ENCODE peak calls at places on chromosomes 3 and 15, in eight cellular contexts. One of them, this sample, is unnamed.

GRCh38 chr15:65057549-65057940 is 10.2 kb downstream of the RASL12 start:
- DNase-seq in non-pigmented ciliary epithelial cell: no peak
- DNase-seq in stimulated activated CD8-positive, alpha-beta memory T cell treated with anti-CD3 and anti-CD28 coated beads, Interleukin-7, amount 100 ng/mL, for 1 hour: no peak
- DNase-seq in activated naive CD4-positive, alpha-beta T cell: no peak
- DNase-seq in Peyer's patch: no peak
- DNase-seq in NCI-H1436: no peak
- DNase-seq in activated CD4-positive, alpha-beta memory T cell treated with anti-CD3 and anti-CD28 coated beads, Interleukin-2, amount 10 ng/mL, durations not matched to agents 7 days and 5 days: no peak
- DNase-seq in adipocyte: no peak
- DNase-seq in this sample: no peak

GRCh38 chr3:196336319-196337145 is 1.7 kb downstream of the TM4SF19 start:
- DNase-seq in Peyer's patch: no peak
- DNase-seq in activated naive CD4-positive, alpha-beta T cell: no peak
- DNase-seq in activated CD4-positive, alpha-beta memory T cell treated with anti-CD3 and anti-CD28 coated beads, Interleukin-2, amount 10 ng/mL, durations not matched to agents 7 days and 5 days: no peak
- DNase-seq in non-pigmented ciliary epithelial cell: no peak
- DNase-seq in NCI-H1436: no peak
- DNase-seq in stimulated activated CD8-positive, alpha-beta memory T cell treated with anti-CD3 and anti-CD28 coated beads, Interleukin-7, amount 100 ng/mL, for 1 hour: no peak
- DNase-seq in adipocyte: no peak
- DNase-seq in this sample: no peak

GRCh38 chr3:33989229-33989628 is 190.8 kb downstream of the PDCD6IP start:
- DNase-seq in non-pigmented ciliary epithelial cell: no peak
- DNase-seq in adipocyte: no peak
- DNase-seq in NCI-H1436: no peak
- DNase-seq in Peyer's patch: no peak
- DNase-seq in activated CD4-positive, alpha-beta memory T cell treated with anti-CD3 and anti-CD28 coated beads, Interleukin-2, amount 10 ng/mL, durations not matched to agents 7 days and 5 days: no peak
- DNase-seq in stimulated activated CD8-positive, alpha-beta memory T cell treated with anti-CD3 and anti-CD28 coated beads, Interleukin-7, amount 100 ng/mL, for 1 hour: no peak
- DNase-seq in activated naive CD4-positive, alpha-beta T cell: no peak
- DNase-seq in this sample: no peak

GRCh38 chr3:76264911-76265310 is 479.6 kb upstream of the ZNF717 start:
- DNase-seq in NCI-H1436: no peak
- DNase-seq in stimulated activated CD8-positive, alpha-beta memory T cell treated with anti-CD3 and anti-CD28 coated beads, Interleukin-7, amount 100 ng/mL, for 1 hour: no peak
- DNase-seq in activated CD4-positive, alpha-beta memory T cell treated with anti-CD3 and anti-CD28 coated beads, Interleukin-2, amount 10 ng/mL, durations not matched to agents 7 days and 5 days: no peak
- DNase-seq in Peyer's patch: no peak
- DNase-seq in non-pigmented ciliary epithelial cell: no peak
- DNase-seq in activated naive CD4-positive, alpha-beta T cell: no peak
- DNase-seq in adipocyte: no peak
- DNase-seq in this sample: no peak

GRCh38 chr15:63173116-63173470 is 15.8 kb upstream of the RPS27L start:
- DNase-seq in activated naive CD4-positive, alpha-beta T cell: no peak
- DNase-seq in NCI-H1436: no peak
- DNase-seq in non-pigmented ciliary epithelial cell: no peak
- DNase-seq in stimulated activated CD8-positive, alpha-beta memory T cell treated with anti-CD3 and anti-CD28 coated beads, Interleukin-7, amount 100 ng/mL, for 1 hour: no peak
- DNase-seq in activated CD4-positive, alpha-beta memory T cell treated with anti-CD3 and anti-CD28 coated beads, Interleukin-2, amount 10 ng/mL, durations not matched to agents 7 days and 5 days: no peak
- DNase-seq in adipocyte: no peak
- DNase-seq in Peyer's patch: no peak
- DNase-seq in this sample: no peak

GRCh38 chr3:47161983-47162694 is 1.8 kb downstream of the SETD2 start:
- DNase-seq in stimulated activated CD8-positive, alpha-beta memory T cell treated with anti-CD3 and anti-CD28 coated beads, Interleukin-7, amount 100 ng/mL, for 1 hour: no peak
- DNase-seq in non-pigmented ciliary epithelial cell: no peak
- DNase-seq in adipocyte: peak
- DNase-seq in activated naive CD4-positive, alpha-beta T cell: no peak
- DNase-seq in activated CD4-positive, alpha-beta memory T cell treated with anti-CD3 and anti-CD28 coated beads, Interleukin-2, amount 10 ng/mL, durations not matched to agents 7 days and 5 days: no peak
- DNase-seq in NCI-H1436: no peak
- DNase-seq in Peyer's patch: no peak
- DNase-seq in this sample: no peak

GRCh38 chr15:92733934-92734521 is 78.5 kb upstream of the FAM174B start:
- DNase-seq in NCI-H1436: peak
- DNase-seq in activated CD4-positive, alpha-beta memory T cell treated with anti-CD3 and anti-CD28 coated beads, Interleukin-2, amount 10 ng/mL, durations not matched to agents 7 days and 5 days: no peak
- DNase-seq in adipocyte: no peak
- DNase-seq in Peyer's patch: no peak
- DNase-seq in activated naive CD4-positive, alpha-beta T cell: no peak
- DNase-seq in non-pigmented ciliary epithelial cell: no peak
- DNase-seq in stimulated activated CD8-positive, alpha-beta memory T cell treated with anti-CD3 and anti-CD28 coated beads, Interleukin-7, amount 100 ng/mL, for 1 hour: no peak
- DNase-seq in this sample: peak

GRCh38 chr3:46393011-46393410 is 13.9 kb downstream of the CCR5AS start:
- DNase-seq in activated naive CD4-positive, alpha-beta T cell: no peak
- DNase-seq in activated CD4-positive, alpha-beta memory T cell treated with anti-CD3 and anti-CD28 coated beads, Interleukin-2, amount 10 ng/mL, durations not matched to agents 7 days and 5 days: no peak
- DNase-seq in adipocyte: no peak
- DNase-seq in stimulated activated CD8-positive, alpha-beta memory T cell treated with anti-CD3 and anti-CD28 coated beads, Interleukin-7, amount 100 ng/mL, for 1 hour: no peak
- DNase-seq in non-pigmented ciliary epithelial cell: no peak
- DNase-seq in Peyer's patch: no peak
- DNase-seq in NCI-H1436: no peak
- DNase-seq in this sample: no peak

GRCh38 chr3:66195347-66195783 is 25.4 kb upstream of the SLC25A26 start:
- DNase-seq in non-pigmented ciliary epithelial cell: peak
- DNase-seq in activated CD4-positive, alpha-beta memory T cell treated with anti-CD3 and anti-CD28 coated beads, Interleukin-2, amount 10 ng/mL, durations not matched to agents 7 days and 5 days: no peak
- DNase-seq in NCI-H1436: no peak
- DNase-seq in activated naive CD4-positive, alpha-beta T cell: no peak
- DNase-seq in adipocyte: peak
- DNase-seq in Peyer's patch: no peak
- DNase-seq in stimulated activated CD8-positive, alpha-beta memory T cell treated with anti-CD3 and anti-CD28 coated beads, Interleukin-7, amount 100 ng/mL, for 1 hour: no peak
- DNase-seq in this sample: no peak

GRCh38 chr15:101504373-101504772 is 14.9 kb upstream of the PCSK6 start:
- DNase-seq in non-pigmented ciliary epithelial cell: no peak
- DNase-seq in activated CD4-positive, alpha-beta memory T cell treated with anti-CD3 and anti-CD28 coated beads, Interleukin-2, amount 10 ng/mL, durations not matched to agents 7 days and 5 days: no peak
- DNase-seq in stimulated activated CD8-positive, alpha-beta memory T cell treated with anti-CD3 and anti-CD28 coated beads, Interleukin-7, amount 100 ng/mL, for 1 hour: no peak
- DNase-seq in adipocyte: no peak
- DNase-seq in Peyer's patch: peak
- DNase-seq in NCI-H1436: no peak
- DNase-seq in activated naive CD4-positive, alpha-beta T cell: no peak
- DNase-seq in this sample: peak

GRCh38 chr15:67564590-67565345 is 22.3 kb downstream of the MAP2K5 start:
- DNase-seq in adipocyte: no peak
- DNase-seq in activated naive CD4-positive, alpha-beta T cell: no peak
- DNase-seq in activated CD4-positive, alpha-beta memory T cell treated with anti-CD3 and anti-CD28 coated beads, Interleukin-2, amount 10 ng/mL, durations not matched to agents 7 days and 5 days: no peak
- DNase-seq in Peyer's patch: no peak
- DNase-seq in non-pigmented ciliary epithelial cell: peak
- DNase-seq in NCI-H1436: no peak
- DNase-seq in stimulated activated CD8-positive, alpha-beta memory T cell treated with anti-CD3 and anti-CD28 coated beads, Interleukin-7, amount 100 ng/mL, for 1 hour: no peak
- DNase-seq in this sample: no peak

GRCh38 chr3:165378761-165379160 is 182.6 kb upstream of the SLITRK3 start:
- DNase-seq in NCI-H1436: no peak
- DNase-seq in adipocyte: no peak
- DNase-seq in stimulated activated CD8-positive, alpha-beta memory T cell treated with anti-CD3 and anti-CD28 coated beads, Interleukin-7, amount 100 ng/mL, for 1 hour: no peak
- DNase-seq in non-pigmented ciliary epithelial cell: no peak
- DNase-seq in Peyer's patch: no peak
- DNase-seq in activated CD4-positive, alpha-beta memory T cell treated with anti-CD3 and anti-CD28 coated beads, Interleukin-2, amount 10 ng/mL, durations not matched to agents 7 days and 5 days: no peak
- DNase-seq in activated naive CD4-positive, alpha-beta T cell: no peak
- DNase-seq in this sample: no peak

GRCh38 chr15:99522288-99522687 is 43.5 kb upstream of the MEF2A start:
- DNase-seq in activated CD4-positive, alpha-beta memory T cell treated with anti-CD3 and anti-CD28 coated beads, Interleukin-2, amount 10 ng/mL, durations not matched to agents 7 days and 5 days: no peak
- DNase-seq in adipocyte: no peak
- DNase-seq in stimulated activated CD8-positive, alpha-beta memory T cell treated with anti-CD3 and anti-CD28 coated beads, Interleukin-7, amount 100 ng/mL, for 1 hour: no peak
- DNase-seq in Peyer's patch: no peak
- DNase-seq in NCI-H1436: no peak
- DNase-seq in non-pigmented ciliary epithelial cell: no peak
- DNase-seq in activated naive CD4-positive, alpha-beta T cell: no peak
- DNase-seq in this sample: no peak

GRCh38 chr3:63349583-63350177 is 71.6 kb downstream of the SYNPR start:
- DNase-seq in Peyer's patch: no peak
- DNase-seq in NCI-H1436: peak
- DNase-seq in activated CD4-positive, alpha-beta memory T cell treated with anti-CD3 and anti-CD28 coated beads, Interleukin-2, amount 10 ng/mL, durations not matched to agents 7 days and 5 days: peak
- DNase-seq in activated naive CD4-positive, alpha-beta T cell: no peak
- DNase-seq in non-pigmented ciliary epithelial cell: no peak
- DNase-seq in stimulated activated CD8-positive, alpha-beta memory T cell treated with anti-CD3 and anti-CD28 coated beads, Interleukin-7, amount 100 ng/mL, for 1 hour: no peak
- DNase-seq in adipocyte: peak
- DNase-seq in this sample: no peak

GRCh38 chr15:100918690-100919480 is at the start of gene LRRK1:
- DNase-seq in activated CD4-positive, alpha-beta memory T cell treated with anti-CD3 and anti-CD28 coated beads, Interleukin-2, amount 10 ng/mL, durations not matched to agents 7 days and 5 days: peak
- DNase-seq in stimulated activated CD8-positive, alpha-beta memory T cell treated with anti-CD3 and anti-CD28 coated beads, Interleukin-7, amount 100 ng/mL, for 1 hour: no peak
- DNase-seq in NCI-H1436: no peak
- DNase-seq in non-pigmented ciliary epithelial cell: no peak
- DNase-seq in Peyer's patch: peak
- DNase-seq in adipocyte: peak
- DNase-seq in activated naive CD4-positive, alpha-beta T cell: no peak
- DNase-seq in this sample: no peak

GRCh38 chr3:48047841-48048456 is 31.7 kb upstream of the MAP4 start:
- DNase-seq in Peyer's patch: no peak
- DNase-seq in adipocyte: peak
- DNase-seq in non-pigmented ciliary epithelial cell: no peak
- DNase-seq in activated CD4-positive, alpha-beta memory T cell treated with anti-CD3 and anti-CD28 coated beads, Interleukin-2, amount 10 ng/mL, durations not matched to agents 7 days and 5 days: no peak
- DNase-seq in activated naive CD4-positive, alpha-beta T cell: no peak
- DNase-seq in stimulated activated CD8-positive, alpha-beta memory T cell treated with anti-CD3 and anti-CD28 coated beads, Interleukin-7, amount 100 ng/mL, for 1 hour: no peak
- DNase-seq in NCI-H1436: no peak
- DNase-seq in this sample: no peak

GRCh38 chr3:148881286-148881685 is 16.2 kb downstream of the CPA3 start:
- DNase-seq in stimulated activated CD8-positive, alpha-beta memory T cell treated with anti-CD3 and anti-CD28 coated beads, Interleukin-7, amount 100 ng/mL, for 1 hour: no peak
- DNase-seq in Peyer's patch: no peak
- DNase-seq in non-pigmented ciliary epithelial cell: no peak
- DNase-seq in NCI-H1436: no peak
- DNase-seq in adipocyte: no peak
- DNase-seq in activated CD4-positive, alpha-beta memory T cell treated with anti-CD3 and anti-CD28 coated beads, Interleukin-2, amount 10 ng/mL, durations not matched to agents 7 days and 5 days: no peak
- DNase-seq in activated naive CD4-positive, alpha-beta T cell: no peak
- DNase-seq in this sample: no peak

GRCh38 chr3:30269751-30270445 is 336.5 kb upstream of the TGFBR2 start:
- DNase-seq in activated naive CD4-positive, alpha-beta T cell: no peak
- DNase-seq in non-pigmented ciliary epithelial cell: no peak
- DNase-seq in activated CD4-positive, alpha-beta memory T cell treated with anti-CD3 and anti-CD28 coated beads, Interleukin-2, amount 10 ng/mL, durations not matched to agents 7 days and 5 days: no peak
- DNase-seq in NCI-H1436: no peak
- DNase-seq in stimulated activated CD8-positive, alpha-beta memory T cell treated with anti-CD3 and anti-CD28 coated beads, Interleukin-7, amount 100 ng/mL, for 1 hour: no peak
- DNase-seq in adipocyte: no peak
- DNase-seq in Peyer's patch: peak
- DNase-seq in this sample: no peak

GRCh38 chr3:52240059-52240885 is 1.3 kb upstream of the TWF2 start:
- DNase-seq in non-pigmented ciliary epithelial cell: peak
- DNase-seq in activated CD4-positive, alpha-beta memory T cell treated with anti-CD3 and anti-CD28 coated beads, Interleukin-2, amount 10 ng/mL, durations not matched to agents 7 days and 5 days: peak
- DNase-seq in stimulated activated CD8-positive, alpha-beta memory T cell treated with anti-CD3 and anti-CD28 coated beads, Interleukin-7, amount 100 ng/mL, for 1 hour: no peak
- DNase-seq in activated naive CD4-positive, alpha-beta T cell: no peak
- DNase-seq in Peyer's patch: peak
- DNase-seq in NCI-H1436: no peak
- DNase-seq in adipocyte: peak
- DNase-seq in this sample: peak

GRCh38 chr3:14911651-14912050 is 35.7 kb upstream of the NR2C2 start:
- DNase-seq in activated CD4-positive, alpha-beta memory T cell treated with anti-CD3 and anti-CD28 coated beads, Interleukin-2, amount 10 ng/mL, durations not matched to agents 7 days and 5 days: no peak
- DNase-seq in activated naive CD4-positive, alpha-beta T cell: no peak
- DNase-seq in non-pigmented ciliary epithelial cell: no peak
- DNase-seq in adipocyte: no peak
- DNase-seq in NCI-H1436: no peak
- DNase-seq in Peyer's patch: no peak
- DNase-seq in stimulated activated CD8-positive, alpha-beta memory T cell treated with anti-CD3 and anti-CD28 coated beads, Interleukin-7, amount 100 ng/mL, for 1 hour: no peak
- DNase-seq in this sample: peak

GRCh38 chr3:40143283-40144090 is 166.0 kb upstream of the EIF1B start:
- DNase-seq in activated naive CD4-positive, alpha-beta T cell: no peak
- DNase-seq in NCI-H1436: no peak
- DNase-seq in stimulated activated CD8-positive, alpha-beta memory T cell treated with anti-CD3 and anti-CD28 coated beads, Interleukin-7, amount 100 ng/mL, for 1 hour: no peak
- DNase-seq in non-pigmented ciliary epithelial cell: no peak
- DNase-seq in Peyer's patch: no peak
- DNase-seq in activated CD4-positive, alpha-beta memory T cell treated with anti-CD3 and anti-CD28 coated beads, Interleukin-2, amount 10 ng/mL, durations not matched to agents 7 days and 5 days: no peak
- DNase-seq in adipocyte: peak
- DNase-seq in this sample: no peak

GRCh38 chr3:41808152-41808551 is 153.8 kb downstream of the ULK4 start:
- DNase-seq in stimulated activated CD8-positive, alpha-beta memory T cell treated with anti-CD3 and anti-CD28 coated beads, Interleukin-7, amount 100 ng/mL, for 1 hour: no peak
- DNase-seq in NCI-H1436: no peak
- DNase-seq in activated CD4-positive, alpha-beta memory T cell treated with anti-CD3 and anti-CD28 coated beads, Interleukin-2, amount 10 ng/mL, durations not matched to agents 7 days and 5 days: no peak
- DNase-seq in Peyer's patch: no peak
- DNase-seq in non-pigmented ciliary epithelial cell: peak
- DNase-seq in activated naive CD4-positive, alpha-beta T cell: no peak
- DNase-seq in adipocyte: peak
- DNase-seq in this sample: no peak

GRCh38 chr3:55203486-55204010 is 275.7 kb upstream of the LRTM1 start:
- DNase-seq in activated naive CD4-positive, alpha-beta T cell: no peak
- DNase-seq in NCI-H1436: no peak
- DNase-seq in non-pigmented ciliary epithelial cell: no peak
- DNase-seq in stimulated activated CD8-positive, alpha-beta memory T cell treated with anti-CD3 and anti-CD28 coated beads, Interleukin-7, amount 100 ng/mL, for 1 hour: no peak
- DNase-seq in activated CD4-positive, alpha-beta memory T cell treated with anti-CD3 and anti-CD28 coated beads, Interleukin-2, amount 10 ng/mL, durations not matched to agents 7 days and 5 days: no peak
- DNase-seq in Peyer's patch: no peak
- DNase-seq in adipocyte: no peak
- DNase-seq in this sample: no peak

GRCh38 chr3:29581311-29581710 is 300.4 kb downstream of the RBMS3 start:
- DNase-seq in Peyer's patch: no peak
- DNase-seq in activated naive CD4-positive, alpha-beta T cell: no peak
- DNase-seq in activated CD4-positive, alpha-beta memory T cell treated with anti-CD3 and anti-CD28 coated beads, Interleukin-2, amount 10 ng/mL, durations not matched to agents 7 days and 5 days: no peak
- DNase-seq in adipocyte: no peak
- DNase-seq in NCI-H1436: no peak
- DNase-seq in non-pigmented ciliary epithelial cell: no peak
- DNase-seq in stimulated activated CD8-positive, alpha-beta memory T cell treated with anti-CD3 and anti-CD28 coated beads, Interleukin-7, amount 100 ng/mL, for 1 hour: no peak
- DNase-seq in this sample: no peak

GRCh38 chr3:49906004-49906860 is 2.6 kb upstream of the MST1R start:
- DNase-seq in NCI-H1436: no peak
- DNase-seq in adipocyte: peak
- DNase-seq in non-pigmented ciliary epithelial cell: no peak
- DNase-seq in Peyer's patch: peak
- DNase-seq in activated naive CD4-positive, alpha-beta T cell: peak
- DNase-seq in stimulated activated CD8-positive, alpha-beta memory T cell treated with anti-CD3 and anti-CD28 coated beads, Interleukin-7, amount 100 ng/mL, for 1 hour: no peak
- DNase-seq in activated CD4-positive, alpha-beta memory T cell treated with anti-CD3 and anti-CD28 coated beads, Interleukin-2, amount 10 ng/mL, durations not matched to agents 7 days and 5 days: peak
- DNase-seq in this sample: peak

GRCh38 chr15:64807751-64808222 is 17.7 kb downstream of the PIF1 start:
- DNase-seq in Peyer's patch: no peak
- DNase-seq in stimulated activated CD8-positive, alpha-beta memory T cell treated with anti-CD3 and anti-CD28 coated beads, Interleukin-7, amount 100 ng/mL, for 1 hour: no peak
- DNase-seq in non-pigmented ciliary epithelial cell: no peak
- DNase-seq in activated CD4-positive, alpha-beta memory T cell treated with anti-CD3 and anti-CD28 coated beads, Interleukin-2, amount 10 ng/mL, durations not matched to agents 7 days and 5 days: no peak
- DNase-seq in NCI-H1436: no peak
- DNase-seq in activated naive CD4-positive, alpha-beta T cell: no peak
- DNase-seq in adipocyte: no peak
- DNase-seq in this sample: no peak

GRCh38 chr3:111591555-111591954 is 3.6 kb downstream of the ZBED2 start:
- DNase-seq in activated naive CD4-positive, alpha-beta T cell: no peak
- DNase-seq in non-pigmented ciliary epithelial cell: no peak
- DNase-seq in stimulated activated CD8-positive, alpha-beta memory T cell treated with anti-CD3 and anti-CD28 coated beads, Interleukin-7, amount 100 ng/mL, for 1 hour: no peak
- DNase-seq in Peyer's patch: no peak
- DNase-seq in activated CD4-positive, alpha-beta memory T cell treated with anti-CD3 and anti-CD28 coated beads, Interleukin-2, amount 10 ng/mL, durations not matched to agents 7 days and 5 days: no peak
- DNase-seq in adipocyte: peak
- DNase-seq in NCI-H1436: no peak
- DNase-seq in this sample: no peak

GRCh38 chr15:65332662-65333440 is 28.4 kb downstream of the RNU5B-1 start:
- DNase-seq in NCI-H1436: no peak
- DNase-seq in activated naive CD4-positive, alpha-beta T cell: no peak
- DNase-seq in activated CD4-positive, alpha-beta memory T cell treated with anti-CD3 and anti-CD28 coated beads, Interleukin-2, amount 10 ng/mL, durations not matched to agents 7 days and 5 days: no peak
- DNase-seq in stimulated activated CD8-positive, alpha-beta memory T cell treated with anti-CD3 and anti-CD28 coated beads, Interleukin-7, amount 100 ng/mL, for 1 hour: no peak
- DNase-seq in Peyer's patch: no peak
- DNase-seq in non-pigmented ciliary epithelial cell: no peak
- DNase-seq in adipocyte: no peak
- DNase-seq in this sample: no peak

GRCh38 chr15:68307131-68307928 is 29.8 kb downstream of the FEM1B start:
- DNase-seq in non-pigmented ciliary epithelial cell: no peak
- DNase-seq in activated CD4-positive, alpha-beta memory T cell treated with anti-CD3 and anti-CD28 coated beads, Interleukin-2, amount 10 ng/mL, durations not matched to agents 7 days and 5 days: peak
- DNase-seq in Peyer's patch: no peak
- DNase-seq in stimulated activated CD8-positive, alpha-beta memory T cell treated with anti-CD3 and anti-CD28 coated beads, Interleukin-7, amount 100 ng/mL, for 1 hour: no peak
- DNase-seq in NCI-H1436: no peak
- DNase-seq in adipocyte: no peak
- DNase-seq in activated naive CD4-positive, alpha-beta T cell: no peak
- DNase-seq in this sample: peak

GRCh38 chr3:115052906-115053305 is 94.2 kb downstream of the ZBTB20 start:
- DNase-seq in non-pigmented ciliary epithelial cell: no peak
- DNase-seq in NCI-H1436: no peak
- DNase-seq in adipocyte: no peak
- DNase-seq in stimulated activated CD8-positive, alpha-beta memory T cell treated with anti-CD3 and anti-CD28 coated beads, Interleukin-7, amount 100 ng/mL, for 1 hour: no peak
- DNase-seq in activated naive CD4-positive, alpha-beta T cell: no peak
- DNase-seq in Peyer's patch: no peak
- DNase-seq in activated CD4-positive, alpha-beta memory T cell treated with anti-CD3 and anti-CD28 coated beads, Interleukin-2, amount 10 ng/mL, durations not matched to agents 7 days and 5 days: no peak
- DNase-seq in this sample: no peak

GRCh38 chr3:149717391-149718056 is 34.8 kb downstream of the COMMD2 start:
- DNase-seq in non-pigmented ciliary epithelial cell: peak
- DNase-seq in NCI-H1436: peak
- DNase-seq in Peyer's patch: no peak
- DNase-seq in activated CD4-positive, alpha-beta memory T cell treated with anti-CD3 and anti-CD28 coated beads, Interleukin-2, amount 10 ng/mL, durations not matched to agents 7 days and 5 days: peak
- DNase-seq in adipocyte: peak
- DNase-seq in stimulated activated CD8-positive, alpha-beta memory T cell treated with anti-CD3 and anti-CD28 coated beads, Interleukin-7, amount 100 ng/mL, for 1 hour: no peak
- DNase-seq in activated naive CD4-positive, alpha-beta T cell: no peak
- DNase-seq in this sample: no peak

GRCh38 chr3:177831361-177831760 is 634.1 kb upstream of the TBL1XR1 start:
- DNase-seq in activated CD4-positive, alpha-beta memory T cell treated with anti-CD3 and anti-CD28 coated beads, Interleukin-2, amount 10 ng/mL, durations not matched to agents 7 days and 5 days: no peak
- DNase-seq in activated naive CD4-positive, alpha-beta T cell: no peak
- DNase-seq in non-pigmented ciliary epithelial cell: no peak
- DNase-seq in adipocyte: no peak
- DNase-seq in stimulated activated CD8-positive, alpha-beta memory T cell treated with anti-CD3 and anti-CD28 coated beads, Interleukin-7, amount 100 ng/mL, for 1 hour: no peak
- DNase-seq in NCI-H1436: no peak
- DNase-seq in Peyer's patch: no peak
- DNase-seq in this sample: no peak

GRCh38 chr15:67755936-67756335 is 69.4 kb upstream of the SKOR1 start:
- DNase-seq in stimulated activated CD8-positive, alpha-beta memory T cell treated with anti-CD3 and anti-CD28 coated beads, Interleukin-7, amount 100 ng/mL, for 1 hour: no peak
- DNase-seq in activated naive CD4-positive, alpha-beta T cell: no peak
- DNase-seq in non-pigmented ciliary epithelial cell: no peak
- DNase-seq in NCI-H1436: no peak
- DNase-seq in Peyer's patch: no peak
- DNase-seq in adipocyte: no peak
- DNase-seq in activated CD4-positive, alpha-beta memory T cell treated with anti-CD3 and anti-CD28 coated beads, Interleukin-2, amount 10 ng/mL, durations not matched to agents 7 days and 5 days: no peak
- DNase-seq in this sample: no peak

GRCh38 chr3:107206945-107207344 is 170.3 kb upstream of the CCDC54 start:
- DNase-seq in adipocyte: peak
- DNase-seq in NCI-H1436: no peak
- DNase-seq in activated naive CD4-positive, alpha-beta T cell: no peak
- DNase-seq in Peyer's patch: no peak
- DNase-seq in stimulated activated CD8-positive, alpha-beta memory T cell treated with anti-CD3 and anti-CD28 coated beads, Interleukin-7, amount 100 ng/mL, for 1 hour: no peak
- DNase-seq in activated CD4-positive, alpha-beta memory T cell treated with anti-CD3 and anti-CD28 coated beads, Interleukin-2, amount 10 ng/mL, durations not matched to agents 7 days and 5 days: no peak
- DNase-seq in non-pigmented ciliary epithelial cell: no peak
- DNase-seq in this sample: no peak